ENCODE peak calls at places on chromosomes 6 and 20, in eight cellular contexts. W, M, D, Q, F, T, R and P are unnamed samples.

GRCh38 chr6:48765352-48765961 is 654.5 kb upstream of the PTCHD4 start:
- DNase-seq in W (no peak), M (peak; percentile 32), D (no peak), Q (peak; percentile 15), F (no peak), T (no peak), R (peak; percentile 82), P (peak; percentile 86)

GRCh38 chr6:89412071-89413005 is at the start of gene RRAGD:
- DNase-seq in W (peak; percentile 30), M (peak; percentile 69), D (peak; percentile 38), Q (peak; percentile 86), F (no peak), T (peak; percentile 86), R (no peak), P (peak; percentile 81)

GRCh38 chr6:138652824-138653223 is 120.7 kb upstream of the CCDC28A start:
- DNase-seq in W (no peak), M (no peak), D (no peak), Q (no peak), F (no peak), T (no peak), R (no peak), P (no peak)

GRCh38 chr20:20864346-20865096 is 152.1 kb upstream of the RALGAPA2 start:
- DNase-seq in W (no peak), M (peak; percentile 92), D (no peak), Q (no peak), F (no peak), T (no peak), R (no peak), P (peak; percentile 36)

GRCh38 chr6:18861182-18861581 is 474.0 kb downstream of the RNF144B start:
- DNase-seq in W (no peak), M (no peak), D (no peak), Q (no peak), F (no peak), T (no peak), R (no peak), P (no peak)

GRCh38 chr6:57021086-57021720 is 25.3 kb upstream of the KIAA1586 start:
- DNase-seq in W (no peak), M (peak; percentile 50), D (no peak), Q (peak; percentile 42), F (no peak), T (peak; percentile 17), R (peak; percentile 73), P (peak; percentile 79)

GRCh38 chr6:121633309-121633708 is 197.9 kb downstream of the GJA1 start:
- DNase-seq in W (no peak), M (no peak), D (no peak), Q (no peak), F (no peak), T (no peak), R (no peak), P (no peak)

GRCh38 chr6:143700684-143701342 is 23.0 kb downstream of the PHACTR2 start:
- DNase-seq in W (no peak), M (no peak), D (no peak), Q (no peak), F (no peak), T (no peak), R (peak; percentile 63), P (peak; percentile 33)

GRCh38 chr6:111743859-111744692 is 129.2 kb downstream of the FYN start:
- DNase-seq in W (no peak), M (no peak), D (no peak), Q (no peak), F (no peak), T (no peak), R (peak; percentile 88), P (no peak)

GRCh38 chr20:2467412-2467811 is 3.2 kb downstream of the SNRPB start:
- DNase-seq in W (no peak), M (no peak), D (no peak), Q (no peak), F (no peak), T (no peak), R (no peak), P (no peak)

GRCh38 chr6:140434761-140435160 is 1060.3 kb upstream of the CITED2 start:
- DNase-seq in W (no peak), M (no peak), D (no peak), Q (no peak), F (no peak), T (no peak), R (no peak), P (no peak)

GRCh38 chr6:140276133-140276532 is 901.7 kb upstream of the CITED2 start:
- DNase-seq in W (no peak), M (no peak), D (no peak), Q (no peak), F (no peak), T (no peak), R (no peak), P (no peak)

GRCh38 chr6:148524509-148524908 is 181.9 kb downstream of the SASH1 start:
- DNase-seq in W (no peak), M (no peak), D (no peak), Q (peak; percentile 50), F (no peak), T (no peak), R (peak; percentile 66), P (no peak)

GRCh38 chr20:59006167-59006863 is 739 bp downstream of the CTSZ start:
- DNase-seq in W (no peak), M (no peak), D (no peak), Q (no peak), F (no peak), T (peak; percentile 59), R (no peak), P (no peak)

GRCh38 chr6:14283600-14284235 is 166.1 kb downstream of the CD83 start:
- DNase-seq in W (no peak), M (no peak), D (no peak), Q (no peak), F (no peak), T (no peak), R (peak; percentile 28), P (peak; percentile 12)

GRCh38 chr6:11734861-11735652 is 43.5 kb downstream of the ADTRP start:
- DNase-seq in W (no peak), M (no peak), D (no peak), Q (no peak), F (no peak), T (peak; percentile 29), R (no peak), P (no peak)

GRCh38 chr6:13400772-13401171 is 72.4 kb upstream of the TBC1D7 start:
- DNase-seq in W (no peak), M (no peak), D (no peak), Q (peak; percentile 9), F (no peak), T (peak; percentile 53), R (no peak), P (peak; percentile 82)

GRCh38 chr6:73074175-73074574 is 151.1 kb downstream of the KHDC1L start:
- DNase-seq in W (no peak), M (peak; percentile 49), D (no peak), Q (no peak), F (no peak), T (no peak), R (no peak), P (no peak)